ENCODE peak calls at places on chromosomes 1 and 21, in five cellular contexts. I is HCT116, D is cardiac muscle cell, S is GM06990, Z is heart left ventricle. P is an unnamed sample.

GRCh38 chr1:3767328-3767925 is 5.1 kb upstream of the SMIM1 start:
- DNase-seq in I (no peak), D (no peak), S (no peak), Z (no peak), P (no peak)

GRCh38 chr1:64515427-64515826 is 45.5 kb downstream of the CACHD1 start:
- DNase-seq in I (no peak), D (peak; percentile 90), S (no peak), Z (peak; percentile 54), P (no peak)

GRCh38 chr21:44874497-44875331 is 1.2 kb upstream of the PTTG1IP start:
- DNase-seq in I (no peak), D (peak; percentile 50), S (peak; percentile 77), Z (peak; percentile 86), P (peak; percentile 81)

GRCh38 chr1:151547119-151547899 is 7.2 kb downstream of the TUFT1 start:
- DNase-seq in I (peak; percentile 35), D (peak; percentile 95), S (no peak), Z (peak; percentile 45), P (peak; percentile 58)

GRCh38 chr1:223129229-223129851 is 13.7 kb downstream of the TLR5 start:
- DNase-seq in I (no peak), D (peak; percentile 65), S (peak; percentile 59), Z (peak; percentile 76), P (peak; percentile 93)

GRCh38 chr1:244012232-244012631 is 38.9 kb upstream of the ZBTB18 start:
- DNase-seq in I (no peak), D (peak; percentile 81), S (no peak), Z (peak; percentile 44), P (no peak)

GRCh38 chr1:56187410-56187809 is 392.0 kb downstream of the PLPP3 start:
- DNase-seq in I (no peak), D (no peak), S (no peak), Z (no peak), P (no peak)

GRCh38 chr1:43614211-43614610 is 35.7 kb upstream of the KDM4A start:
- DNase-seq in I (no peak), D (no peak), S (no peak), Z (no peak), P (no peak)

GRCh38 chr1:108878678-108879077 is 1.9 kb downstream of the GPSM2 start:
- DNase-seq in I (no peak), D (no peak), S (no peak), Z (no peak), P (no peak)

GRCh38 chr1:201539561-201540404 is 856 bp downstream of the NAV1 start:
- DNase-seq in I (no peak), D (peak; percentile 49), S (no peak), Z (peak; percentile 78), P (peak; percentile 79)

GRCh38 chr1:60388092-60388987 is 314.8 kb upstream of the C1orf87 start:
- DNase-seq in I (no peak), D (peak; percentile 50), S (no peak), Z (peak; percentile 32), P (no peak)

GRCh38 chr1:157951219-157951618 is 42.2 kb upstream of the KIRREL1 start:
- DNase-seq in I (no peak), D (no peak), S (no peak), Z (no peak), P (no peak)

GRCh38 chr1:178646821-178647220 is 78.2 kb upstream of the RALGPS2 start:
- DNase-seq in I (no peak), D (no peak), S (no peak), Z (no peak), P (no peak)

GRCh38 chr1:232172556-232172955 is 457.4 kb downstream of the SIPA1L2 start:
- DNase-seq in I (no peak), D (no peak), S (no peak), Z (no peak), P (no peak)

GRCh38 chr1:205630241-205630640 is 1.6 kb downstream of the ELK4 start:
- DNase-seq in I (no peak), D (peak; percentile 47), S (no peak), Z (no peak), P (no peak)

GRCh38 chr1:151494741-151495281 is 16.4 kb upstream of the CGN start:
- DNase-seq in I (peak; percentile 83), D (peak; percentile 79), S (peak; percentile 51), Z (no peak), P (peak; percentile 26)

GRCh38 chr21:43767980-43768867 is 7.9 kb downstream of the CSTB start:
- DNase-seq in I (peak; percentile 39), D (peak; percentile 86), S (no peak), Z (no peak), P (peak; percentile 78)

GRCh38 chr1:21662426-21663250 is 6.5 kb downstream of the RAP1GAP start:
- DNase-seq in I (no peak), D (no peak), S (no peak), Z (no peak), P (no peak)

GRCh38 chr1:156401681-156402081 is 32.7 kb downstream of the RHBG start:
- DNase-seq in I (no peak), D (no peak), S (no peak), Z (no peak), P (peak; percentile 95)

DNA sequence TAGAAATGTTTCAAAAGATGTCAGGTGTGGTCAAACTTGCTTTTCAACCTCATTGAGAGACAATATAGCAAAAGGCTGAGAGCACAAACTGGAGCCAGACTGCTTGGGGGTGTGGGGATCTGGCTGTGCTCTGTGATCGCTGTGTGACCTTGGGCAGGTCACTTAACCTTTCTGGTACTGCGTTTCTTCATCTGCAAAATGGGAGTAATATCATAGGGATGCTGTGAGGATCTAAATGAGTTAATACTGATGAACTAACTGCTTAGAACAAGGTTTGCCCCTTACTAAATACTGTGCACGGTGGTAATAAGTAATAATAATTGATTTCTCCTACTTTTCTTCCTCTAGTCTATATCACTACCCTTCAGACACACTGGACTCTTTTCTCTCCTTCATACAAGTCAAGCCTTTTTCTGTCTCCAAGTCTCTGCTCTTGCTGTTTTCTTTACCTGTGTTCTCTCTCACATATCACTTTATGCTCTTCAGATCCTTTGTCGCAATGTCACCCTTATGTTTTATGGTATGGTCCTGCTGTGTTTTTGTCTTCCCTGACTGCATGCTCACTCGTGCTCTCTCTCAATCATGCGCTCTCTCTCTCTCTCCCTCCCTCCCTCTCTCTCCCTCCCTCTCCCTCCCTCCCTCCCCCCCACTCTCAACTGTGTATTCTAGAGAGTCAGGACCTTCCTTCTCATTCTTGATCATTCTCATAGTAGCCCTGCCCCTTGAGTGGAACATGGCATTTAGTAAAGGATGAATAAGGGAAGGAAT is 3.3 kb downstream of the MGST3 start:
- DNase-seq in I (no peak), D (no peak), S (no peak), Z (no peak), P (no peak)
- H3K4me3 ChIP-seq in I (no peak overlapping the region), D (no peak overlapping the region), S (no peak overlapping the region), Z (peak overlapping the region; percentile 95), P (no peak overlapping the region)

GRCh38 chr1:8856689-8857412 is 21.6 kb downstream of the ENO1 start:
- DNase-seq in I (no peak), D (no peak), S (no peak), Z (no peak), P (no peak)
- H3K36me3 ChIP-seq in I (peaks cover 29% of the 10 kb centered on the region), D (peaks cover 41% of the 10 kb centered on the region), S (peaks cover 26% of the 10 kb centered on the region), Z (no peaks in the 10 kb centered on the region), P (peaks cover 26% of the 10 kb centered on the region)

DNA sequence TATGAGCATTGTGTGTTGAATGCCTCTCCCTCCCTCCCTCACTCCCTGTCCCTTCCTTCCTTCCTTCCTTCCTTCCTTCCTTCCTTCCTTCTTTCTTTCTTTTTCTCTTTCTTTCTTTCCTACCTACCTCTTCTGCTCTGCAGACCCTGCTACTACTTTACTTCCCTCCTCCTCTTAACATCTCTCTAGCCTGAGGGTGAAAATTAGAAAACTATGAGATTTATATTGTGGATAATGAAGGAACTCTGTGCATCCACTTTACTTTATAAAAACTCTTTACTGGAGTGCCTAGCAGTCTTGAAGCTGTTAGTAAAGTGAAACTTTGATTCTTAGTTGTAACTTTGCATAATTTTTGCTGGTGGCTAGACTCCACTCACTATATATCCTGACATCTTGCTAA is 572.2 kb downstream of the RWDD3 start:
- DNase-seq in I (no peak), D (no peak), S (no peak), Z (no peak), P (no peak)
- H3K27me3 ChIP-seq in I (no peaks in the 10 kb centered on the region), D (no peaks in the 10 kb centered on the region), S (no peaks in the 10 kb centered on the region), Z (no peaks in the 10 kb centered on the region), P (no peaks in the 10 kb centered on the region)

DNA sequence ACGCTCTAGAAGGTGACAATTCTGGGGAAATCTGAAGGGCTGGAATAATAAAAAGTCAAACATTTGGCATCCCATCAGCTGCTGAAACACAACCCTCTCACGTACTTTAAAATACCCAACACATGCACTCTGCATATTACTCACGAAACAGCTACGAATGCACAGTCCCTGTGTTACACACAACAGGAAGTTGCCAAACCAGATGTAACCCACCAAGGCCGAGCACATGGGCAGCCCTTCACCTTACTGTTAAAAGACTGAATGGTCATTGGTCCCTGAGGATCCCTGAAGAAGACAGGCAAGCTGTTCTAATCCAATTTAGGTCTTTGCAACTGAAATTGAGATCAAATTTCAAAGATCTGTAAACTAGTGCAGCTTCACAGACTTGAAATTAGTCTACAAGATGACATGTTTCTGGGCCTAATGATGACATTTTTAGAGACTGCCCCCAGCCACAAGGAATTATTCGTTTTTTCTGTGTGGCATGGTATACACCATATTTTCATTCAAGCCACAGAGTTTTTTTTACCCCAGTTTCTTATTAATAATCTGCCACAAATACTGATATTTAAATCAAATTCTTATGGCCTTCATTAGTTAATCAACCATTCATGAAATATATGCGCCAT is 25.6 kb upstream of the IER5 start:
- DNase-seq in I (no peak), D (peak; percentile 55), S (peak; percentile 61), Z (no peak), P (no peak)
- H3K4me3 ChIP-seq in I (no peak overlapping the region), D (no peak overlapping the region), S (peak overlapping the region; percentile 41), Z (no peak overlapping the region), P (no peak overlapping the region)